ENCODE peak calls at places on chromosomes 3 and 15, in four cellular contexts. E is body of pancreas, N is uterus, K is suprapubic skin. I is an unnamed sample.
A peak's percentile ranks its signal among the peaks of the same experiment; 100 is the strongest.

GRCh38 chr15:42619641-42620371 is 44.4 kb downstream of the STARD9 start:
- DNase-seq in E (no peak), N (no peak), K (no peak), I (no peak)

GRCh38 chr15:96502196-96502595 is 171.7 kb downstream of the NR2F2 start:
- DNase-seq in E (no peak), N (no peak), K (no peak), I (no peak)

GRCh38 chr15:83248151-83248851 is 36.2 kb downstream of the BNC1 start:
- DNase-seq in E (peak; percentile 49), N (no peak), K (no peak), I (no peak)

GRCh38 chr3:81728766-81729544 is 32.5 kb downstream of the GBE1 start:
- DNase-seq in E (no peak), N (no peak), K (no peak), I (no peak)

GRCh38 chr3:31762888-31763351 is 218.1 kb downstream of the OSBPL10 start:
- DNase-seq in E (no peak), N (no peak), K (no peak), I (no peak)

GRCh38 chr3:42667523-42668402 is 14.3 kb downstream of the ZBTB47 start:
- DNase-seq in E (no peak), N (peak; percentile 24), K (no peak), I (no peak)

GRCh38 chr3:44894485-44894884 is 20.1 kb downstream of the TGM4 start:
- DNase-seq in E (no peak), N (no peak), K (no peak), I (no peak)

GRCh38 chr3:65449841-65450416 is 588.8 kb downstream of the MAGI1 start:
- DNase-seq in E (no peak), N (no peak), K (no peak), I (no peak)

GRCh38 chr15:85941186-85941855 is 138.3 kb upstream of the AGBL1 start:
- DNase-seq in E (peak; percentile 31), N (peak; percentile 33), K (no peak), I (no peak)

GRCh38 chr3:126389792-126390142 is 4.9 kb upstream of the CFAP100 start:
- DNase-seq in E (no peak), N (no peak), K (no peak), I (no peak)

GRCh38 chr3:127354761-127355160 is 66.9 kb upstream of the PRR20G start:
- DNase-seq in E (no peak), N (no peak), K (no peak), I (no peak)

GRCh38 chr3:52351762-52352055 is 35.6 kb downstream of the DNAH1 start:
- DNase-seq in E (no peak), N (no peak), K (no peak), I (no peak)

GRCh38 chr15:61750271-61751084 is 309.8 kb downstream of the VPS13C start:
- DNase-seq in E (peak; percentile 8), N (no peak), K (no peak), I (no peak)

GRCh38 chr3:37990527-37990926 is at the start of gene VILL:
- DNase-seq in E (no peak), N (no peak), K (peak; percentile 78), I (peak; percentile 64)

GRCh38 chr15:35522061-35522460 is 23.9 kb downstream of the DPH6 start:
- DNase-seq in E (no peak), N (no peak), K (no peak), I (no peak)

GRCh38 chr3:27356976-27357375 is 12.2 kb downstream of the NEK10 start:
- DNase-seq in E (no peak), N (no peak), K (no peak), I (no peak)

GRCh38 chr3:53856964-53857363 is 10.6 kb downstream of the IL17RB start:
- DNase-seq in E (no peak), N (no peak), K (no peak), I (no peak)

GRCh38 chr3:186497608-186498007 is 46.6 kb downstream of the CRYGS start:
- DNase-seq in E (no peak), N (no peak), K (no peak), I (no peak)

GRCh38 chr3:103794656-103795055 is 1359.8 kb downstream of the ZPLD1 start:
- DNase-seq in E (no peak), N (no peak), K (no peak), I (no peak)

GRCh38 chr3:87625911-87626310 is 349.5 kb upstream of the POU1F1 start:
- DNase-seq in E (no peak), N (no peak), K (no peak), I (no peak)

GRCh38 chr15:95760508-95760907 is 570.0 kb upstream of the NR2F2 start:
- DNase-seq in E (no peak), N (no peak), K (no peak), I (no peak)

GRCh38 chr3:191292243-191292642 is 37.0 kb upstream of the CCDC50 start:
- DNase-seq in E (no peak), N (no peak), K (no peak), I (no peak)

GRCh38 chr15:99131441-99132023 is 26.7 kb downstream of the SYNM start:
- DNase-seq in E (no peak), N (no peak), K (peak; percentile 79), I (no peak)

GRCh38 chr3:185649414-185649813 is 63.3 kb downstream of the SENP2 start:
- DNase-seq in E (no peak), N (no peak), K (peak; percentile 61), I (no peak)

GRCh38 chr3:49719214-49719884 is at the start of gene AMIGO3:
- DNase-seq in E (peak; percentile 98), N (peak; percentile 95), K (peak; percentile 99), I (peak; percentile 96)

GRCh38 chr3:156674911-156675743 is 737 bp downstream of the TIPARP start:
- DNase-seq in E (peak; percentile 56), N (peak; percentile 51), K (peak; percentile 83), I (peak; percentile 79)

GRCh38 chr3:127688022-127688415 is 15.3 kb downstream of the ABTB1 start:
- DNase-seq in E (no peak), N (no peak), K (no peak), I (no peak)

DNA sequence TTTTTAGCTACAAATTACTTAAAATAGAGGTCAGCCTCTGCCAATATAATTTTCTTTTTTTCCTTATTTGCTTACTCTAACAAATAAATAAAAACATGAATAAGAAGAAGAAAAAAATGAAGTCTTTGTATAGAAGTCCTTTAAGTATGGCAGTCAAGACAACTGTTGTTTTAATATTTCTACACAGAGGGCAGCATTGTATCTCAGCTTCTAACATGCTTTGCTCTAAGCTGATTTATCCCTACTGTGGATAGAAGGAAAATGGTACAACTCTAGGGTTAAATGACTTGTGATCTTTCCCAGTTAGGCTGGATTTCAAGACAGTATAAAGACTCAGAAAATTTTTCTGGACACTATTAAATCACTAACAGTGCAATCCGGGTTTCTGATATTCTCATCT is 104.3 kb upstream of the MEIS2 start:
- DNase-seq in E (no peak), N (no peak), K (no peak), I (no peak)
- TF ChIP-seq CTCF in E (no peak), N (no peak), K (no peak), I (no peak)

GRCh38 chr3:171193693-171194092 is 167.2 kb upstream of the SLC2A2 start:
- DNase-seq in E (no peak), N (no peak), K (no peak), I (no peak)

GRCh38 chr3:171192176-171192854 is 165.8 kb upstream of the SLC2A2 start:
- DNase-seq in E (no peak), N (no peak), K (no peak), I (no peak)

GRCh38 chr3:171194965-171195364 is 168.4 kb upstream of the SLC2A2 start:
- DNase-seq in E (no peak), N (no peak), K (no peak), I (no peak)

GRCh38 chr3:171198781-171199472 is 172.4 kb upstream of the SLC2A2 start:
- DNase-seq in E (no peak), N (no peak), K (no peak), I (no peak)

GRCh38 chr3:171195686-171196085 is 169.2 kb upstream of the SLC2A2 start:
- DNase-seq in E (no peak), N (no peak), K (no peak), I (no peak)
- H3K27ac ChIP-seq in E (no peak overlapping the region), N (no peak overlapping the region), K (no peak overlapping the region), I (no peak overlapping the region)

GRCh38 chr15:80127911-80128310 is 24.9 kb upstream of the FAH start:
- DNase-seq in E (no peak), N (no peak), K (no peak), I (no peak)

GRCh38 chr15:80118956-80119355 is 33.8 kb upstream of the FAH start:
- DNase-seq in E (no peak), N (no peak), K (no peak), I (no peak)

GRCh38 chr15:80121546-80121945 is 31.3 kb upstream of the FAH start:
- DNase-seq in E (no peak), N (no peak), K (no peak), I (no peak)

GRCh38 chr15:80120636-80121035 is 32.2 kb upstream of the FAH start:
- DNase-seq in E (no peak), N (no peak), K (no peak), I (no peak)

DNA sequence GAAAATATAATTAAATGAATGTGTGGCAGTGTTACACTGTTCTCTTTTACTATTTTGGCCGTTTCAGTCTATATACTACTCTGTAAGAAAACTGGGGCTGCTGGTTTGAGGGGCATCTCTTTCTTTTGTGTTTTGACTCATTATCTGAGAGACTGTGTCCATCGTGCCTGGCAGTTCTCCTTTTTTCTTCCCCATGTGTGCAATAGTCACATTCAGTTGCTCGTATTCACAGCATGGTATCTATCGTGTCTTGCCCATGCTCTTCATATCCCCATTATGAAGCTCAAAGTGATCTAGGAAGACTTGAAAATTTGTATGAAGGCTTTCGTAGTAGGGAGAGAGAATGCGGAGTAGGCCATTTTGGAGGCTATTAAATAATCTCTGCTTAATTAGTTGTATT is 29.8 kb upstream of the FAH start:
- DNase-seq in E (no peak), N (no peak), K (no peak), I (no peak)
- H3K4me3 ChIP-seq in E (no peak overlapping the region), N (no peak overlapping the region), K (no peak overlapping the region), I (no peak overlapping the region)

DNA sequence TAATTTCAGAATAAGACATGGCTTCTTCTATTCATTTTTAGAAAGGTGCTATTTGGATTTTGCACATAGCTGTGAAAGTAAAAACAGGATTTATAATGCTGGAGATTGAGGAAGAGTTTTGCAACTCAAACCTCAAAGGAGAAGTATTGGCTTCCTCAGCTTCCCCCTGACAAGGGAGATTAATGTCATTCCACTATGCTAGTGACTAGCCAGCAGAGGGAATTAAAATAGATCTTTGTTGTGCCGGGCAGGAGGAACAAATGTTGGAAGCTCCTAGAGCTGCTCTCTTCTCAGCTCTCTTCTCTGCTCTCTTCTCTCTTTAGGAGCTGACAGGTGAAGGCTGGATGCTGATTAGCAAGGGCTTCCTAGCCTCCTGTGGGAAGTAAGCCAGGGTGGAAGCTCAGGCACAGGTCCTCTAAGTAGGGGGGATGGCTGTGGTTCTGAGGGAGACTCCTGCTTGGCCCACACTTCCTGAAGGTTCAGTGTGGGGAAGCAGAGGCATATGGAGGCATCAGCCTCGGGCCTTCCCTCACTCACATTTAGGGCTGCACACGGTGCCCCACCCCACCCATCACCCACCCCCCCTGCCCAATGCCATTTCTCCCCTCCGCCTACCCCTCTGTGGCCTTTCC is 29.6 kb downstream of the CX3CR1 start:
- DNase-seq in E (peak; percentile 31), N (no peak), K (no peak), I (no peak)
- TF ChIP-seq CTCF in E (no peak), N (no peak), K (no peak), I (no peak)

GRCh38 chr15:74791667-74792066 is 9.8 kb downstream of the CSK start:
- DNase-seq in E (no peak), N (no peak), K (no peak), I (no peak)
- H3K27ac ChIP-seq in E (no peak overlapping the region), N (no peak overlapping the region), K (no peak overlapping the region), I (no peak overlapping the region)